ENCODE peak calls at places on chromosomes 7 and 10, in six cellular contexts. G is CD14-positive monocyte, Y is H54, F is endodermal cell, S is skeletal muscle cell, A is M059J. L is an unnamed sample.

GRCh38 chr10:18312385-18313145 is 172.3 kb downstream of the CACNB2 start:
- DNase-seq in G (no peak), Y (no peak), F (no peak), S (peak; percentile 13), A (peak; percentile 5), L (peak; percentile 36)

GRCh38 chr7:111741811-111742240 is 179.5 kb upstream of the IMMP2L start:
- DNase-seq in G (no peak), Y (peak; percentile 41), F (peak; percentile 82), S (no peak), A (peak; percentile 69), L (peak; percentile 30)

GRCh38 chr7:144378651-144379050 is 23.4 kb downstream of the ARHGEF5 start:
- DNase-seq in G (no peak), Y (no peak), F (peak; percentile 29), S (no peak), A (peak; percentile 68), L (no peak)

GRCh38 chr10:78896169-78896931 is 172.4 kb upstream of the ZMIZ1 start:
- DNase-seq in G (no peak), Y (no peak), F (no peak), S (no peak), A (no peak), L (no peak)

GRCh38 chr10:60508037-60508436 is 118.4 kb upstream of the ANK3 start:
- DNase-seq in G (no peak), Y (no peak), F (no peak), S (no peak), A (no peak), L (no peak)

GRCh38 chr7:26284995-26285632 is 6.5 kb upstream of the SNX10 start:
- DNase-seq in G (no peak), Y (no peak), F (no peak), S (no peak), A (peak; percentile 42), L (no peak)

GRCh38 chr7:73894851-73895441 is 34.0 kb downstream of the TMEM270 start:
- DNase-seq in G (no peak), Y (peak; percentile 95), F (no peak), S (peak; percentile 88), A (peak; percentile 100), L (peak; percentile 97)

GRCh38 chr7:76512941-76513816 is 2.8 kb downstream of the UPK3B start:
- DNase-seq in G (peak; percentile 45), Y (peak; percentile 31), F (peak; percentile 87), S (no peak), A (no peak), L (no peak)

GRCh38 chr7:134720091-134720935 is 59.1 kb upstream of the CALD1 start:
- DNase-seq in G (no peak), Y (no peak), F (no peak), S (no peak), A (peak; percentile 57), L (peak; percentile 74)

GRCh38 chr10:19719320-19719719 is 96.9 kb upstream of the PLXDC2 start:
- DNase-seq in G (no peak), Y (no peak), F (no peak), S (peak; percentile 71), A (peak; percentile 70), L (peak; percentile 98)

GRCh38 chr10:36606234-36606839 is 519.1 kb upstream of the ANKRD30A start:
- DNase-seq in G (no peak), Y (no peak), F (no peak), S (no peak), A (peak; percentile 26), L (no peak)

GRCh38 chr10:43045246-43045621 is 31.6 kb upstream of the RET start:
- DNase-seq in G (peak; percentile 28), Y (no peak), F (no peak), S (no peak), A (no peak), L (no peak)